ENCODE peak calls at places on chromosomes 1 and 21, in nine cellular contexts. J, M, X, B, Q, G, N, W and K are unnamed samples. For H3K4me1, the result is how much of the 10 kb centered on the place peaks cover.

GRCh38 chr1:40780678-40781613 is 2.6 kb upstream of the KCNQ4 start:
- DNase-seq in J (no peak), M (no peak), X (no peak), B (no peak), Q (no peak), G (peak), N (no peak), W (no peak), K (no peak)

GRCh38 chr1:88998716-88999115 is 6.3 kb upstream of the KYAT3 start:
- DNase-seq in J (peak), M (no peak), X (no peak), B (no peak), Q (no peak), G (peak), N (no peak), W (no peak), K (no peak)

GRCh38 chr1:180524160-180524914 is 22.0 kb upstream of the ACBD6 start:
- DNase-seq in J (no peak), M (no peak), X (no peak), B (no peak), Q (no peak), G (peak), N (no peak), W (no peak), K (no peak)

GRCh38 chr1:202625416-202626360 is 84.6 kb downstream of the SYT2 start:
- DNase-seq in J (peak), M (peak), X (peak), B (peak), Q (peak), G (peak), N (peak), W (peak), K (peak)

GRCh38 chr1:153623091-153623490 is 4.2 kb downstream of the S100A13 start:
- DNase-seq in J (no peak), M (no peak), X (no peak), B (no peak), Q (no peak), G (no peak), N (no peak), W (no peak), K (no peak)

GRCh38 chr1:156114919-156115513 is 505 bp downstream of the LMNA start:
- DNase-seq in J (peak), M (no peak), X (no peak), B (no peak), Q (no peak), G (no peak), N (no peak), W (peak), K (no peak)

GRCh38 chr1:88791192-88791591 is 100.2 kb downstream of the GTF2B start:
- DNase-seq in J (no peak), M (no peak), X (no peak), B (no peak), Q (no peak), G (peak), N (no peak), W (no peak), K (no peak)

GRCh38 chr21:9839011-9839661 is 682.2 kb upstream of the TPTE start:
- DNase-seq in J (no peak), M (no peak), X (peak), B (no peak), Q (no peak), G (no peak), N (no peak), W (peak), K (peak)

GRCh38 chr1:147625274-147625986 is 44.9 kb downstream of the ACP6 start:
- DNase-seq in J (no peak), M (no peak), X (no peak), B (no peak), Q (no peak), G (no peak), N (no peak), W (no peak), K (no peak)

GRCh38 chr1:154398141-154398540 is 7.0 kb upstream of the IL6R start:
- DNase-seq in J (no peak), M (no peak), X (no peak), B (no peak), Q (no peak), G (no peak), N (no peak), W (no peak), K (no peak)

GRCh38 chr21:31397939-31398338 is 53.9 kb upstream of the TIAM1 start:
- DNase-seq in J (peak), M (no peak), X (no peak), B (peak), Q (no peak), G (no peak), N (no peak), W (no peak), K (no peak)

GRCh38 chr1:146032613-146033219 is 11.2 kb upstream of the HJV start:
- DNase-seq in J (no peak), M (no peak), X (no peak), B (no peak), Q (no peak), G (peak), N (no peak), W (no peak), K (no peak)

GRCh38 chr1:230303822-230304221 is 122.3 kb downstream of the PGBD5 start:
- DNase-seq in J (no peak), M (no peak), X (no peak), B (no peak), Q (no peak), G (peak), N (no peak), W (no peak), K (no peak)

GRCh38 chr1:80392529-80392928 is 1386.0 kb upstream of the ADGRL4 start:
- DNase-seq in J (no peak), M (no peak), X (no peak), B (no peak), Q (no peak), G (no peak), N (no peak), W (no peak), K (no peak)

GRCh38 chr1:20574686-20575543 is 14.0 kb upstream of the CDA start:
- DNase-seq in J (peak), M (peak), X (peak), B (peak), Q (peak), G (peak), N (no peak), W (peak), K (peak)

GRCh38 chr1:92990828-92991227 is 29.6 kb upstream of the DIPK1A start:
- DNase-seq in J (peak), M (no peak), X (no peak), B (no peak), Q (peak), G (no peak), N (no peak), W (no peak), K (no peak)
- H3K27ac ChIP-seq in J (no peak), M (no peak), X (peak), B (no peak), Q (peak), G (no peak), N (no peak), W (no peak), K (no peak)

DNA sequence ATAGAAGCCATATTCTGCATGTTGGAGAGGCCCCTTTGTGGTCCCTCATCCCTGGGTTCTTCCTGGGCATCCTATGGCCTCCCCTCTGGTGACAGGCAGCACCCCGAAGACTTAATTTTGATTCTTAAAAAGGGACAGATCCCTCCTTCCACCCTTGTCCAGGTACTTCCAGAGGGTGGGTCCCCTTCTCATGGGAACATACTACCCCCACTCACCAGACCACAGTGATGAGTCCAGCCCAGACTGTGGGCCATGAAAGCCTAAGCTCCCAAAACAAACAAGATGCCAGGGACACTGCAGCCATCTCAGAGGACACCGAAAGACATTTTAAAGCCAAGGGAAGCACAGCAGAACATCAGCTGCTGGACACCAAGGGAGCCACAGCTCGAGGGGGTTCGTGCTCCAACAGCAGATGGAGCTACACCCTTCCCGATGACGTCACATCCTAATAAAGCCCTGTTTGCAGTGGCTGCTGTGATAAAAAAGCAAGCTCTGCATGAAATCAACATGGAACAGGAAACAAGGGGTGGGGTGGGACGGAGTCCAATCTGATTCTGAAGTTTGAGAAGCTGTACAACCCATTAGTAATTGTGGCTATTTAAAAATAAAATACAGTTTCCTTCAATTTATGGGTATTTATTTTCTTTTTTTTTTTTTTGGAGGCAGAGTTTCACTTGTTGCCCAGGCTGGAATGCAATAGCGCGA is 32.4 kb downstream of the GNB1 start:
- DNase-seq in J (peak), M (peak), X (peak), B (peak), Q (peak), G (peak), N (peak), W (peak), K (peak)
- H3K4me1 ChIP-seq in J (half or more), M (under half), X (half or more), B (half or more), Q (half or more), G (under half), N (under half), W (half or more), K (half or more)

GRCh38 chr1:116418091-116418830 is 45.2 kb downstream of the ATP1A1 start:
- DNase-seq in J (peak), M (peak), X (peak), B (peak), Q (peak), G (peak), N (peak), W (peak), K (peak)
- H3K27ac ChIP-seq in J (peak), M (peak), X (peak), B (peak), Q (peak), G (peak), N (peak), W (peak), K (peak)

GRCh38 chr1:26531651-26532131 is 2.1 kb downstream of the RPS6KA1 start:
- DNase-seq in J (no peak), M (peak), X (no peak), B (no peak), Q (peak), G (no peak), N (peak), W (no peak), K (peak)
- H3K4me1 ChIP-seq in J (under half), M (under half), X (half or more), B (under half), Q (half or more), G (under half), N (under half), W (under half), K (half or more)

GRCh38 chr1:31669786-31670582 is 25.3 kb upstream of the PEF1 start:
- DNase-seq in J (peak), M (peak), X (no peak), B (peak), Q (peak), G (peak), N (peak), W (peak), K (peak)
- H3K27ac ChIP-seq in J (no peak), M (peak), X (peak), B (no peak), Q (peak), G (no peak), N (peak), W (peak), K (peak)

GRCh38 chr1:24752305-24752704 is 7.1 kb downstream of the CLIC4 start:
- DNase-seq in J (no peak), M (no peak), X (no peak), B (no peak), Q (no peak), G (no peak), N (no peak), W (no peak), K (no peak)

GRCh38 chr1:24756395-24756794 is 11.1 kb downstream of the CLIC4 start:
- DNase-seq in J (no peak), M (no peak), X (no peak), B (no peak), Q (no peak), G (no peak), N (no peak), W (no peak), K (no peak)

GRCh38 chr1:24751833-24752232 is 6.6 kb downstream of the CLIC4 start:
- DNase-seq in J (no peak), M (no peak), X (no peak), B (no peak), Q (no peak), G (no peak), N (no peak), W (no peak), K (no peak)

GRCh38 chr1:24749886-24750285 is 4.6 kb downstream of the CLIC4 start:
- DNase-seq in J (no peak), M (no peak), X (peak), B (no peak), Q (no peak), G (no peak), N (no peak), W (no peak), K (no peak)

GRCh38 chr1:24754229-24754628 is 9.0 kb downstream of the CLIC4 start:
- DNase-seq in J (no peak), M (no peak), X (no peak), B (no peak), Q (no peak), G (no peak), N (no peak), W (no peak), K (no peak)
- H3K4me1 ChIP-seq in J (under half), M (under half), X (under half), B (under half), Q (under half), G (under half), N (under half), W (half or more), K (half or more)

GRCh38 chr1:205714906-205715246 is 34.6 kb upstream of the SLC45A3 start:
- DNase-seq in J (no peak), M (no peak), X (no peak), B (no peak), Q (no peak), G (no peak), N (no peak), W (no peak), K (no peak)
- H3K27ac ChIP-seq in J (no peak), M (no peak), X (no peak), B (no peak), Q (no peak), G (no peak), N (no peak), W (no peak), K (no peak)

GRCh38 chr21:45305831-45306230 is 18.1 kb upstream of the POFUT2 start:
- DNase-seq in J (no peak), M (no peak), X (no peak), B (no peak), Q (no peak), G (no peak), N (no peak), W (peak), K (peak)

GRCh38 chr21:45304945-45305344 is 17.2 kb upstream of the POFUT2 start:
- DNase-seq in J (peak), M (no peak), X (no peak), B (peak), Q (no peak), G (no peak), N (no peak), W (peak), K (peak)

GRCh38 chr21:45308211-45309068 is 20.7 kb upstream of the POFUT2 start:
- DNase-seq in J (no peak), M (no peak), X (peak), B (no peak), Q (no peak), G (peak), N (no peak), W (peak), K (peak)

GRCh38 chr21:45306832-45307571 is 19.3 kb upstream of the POFUT2 start:
- DNase-seq in J (no peak), M (peak), X (peak), B (no peak), Q (peak), G (peak), N (no peak), W (peak), K (peak)

DNA sequence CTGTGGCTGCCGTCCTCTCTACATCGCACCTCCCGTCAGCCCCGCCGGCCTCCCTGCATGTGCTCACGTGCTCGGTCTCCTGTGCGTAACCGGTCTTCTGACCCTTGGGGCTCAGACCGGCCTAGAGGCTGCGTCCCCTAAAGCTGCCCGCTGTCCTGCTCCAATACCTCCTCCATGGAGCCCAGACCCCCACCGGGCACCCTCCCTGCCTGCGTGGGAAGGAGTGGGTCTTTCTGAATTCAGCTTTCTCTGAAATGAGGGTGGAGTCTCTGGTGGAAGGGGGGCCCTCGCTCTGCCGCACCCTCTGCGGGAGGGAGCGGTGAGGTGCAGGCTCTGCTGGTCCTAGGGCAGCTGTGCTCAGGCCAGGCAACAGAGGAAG is 18.7 kb upstream of the POFUT2 start:
- DNase-seq in J (no peak), M (no peak), X (peak), B (no peak), Q (no peak), G (no peak), N (no peak), W (no peak), K (peak)
- H3K4me1 ChIP-seq in J (under half), M (under half), X (half or more), B (under half), Q (under half), G (under half), N (under half), W (half or more), K (half or more)